ENCODE peak calls at places on chromosome 1, in nine cellular contexts. One of them, this sample, is unnamed.

GRCh38 chr1:65564493-65564892 is 144.0 kb downstream of the LEPR start:
- DNase-seq in pons: no peak
- DNase-seq in NCI-H1105 treated with DMSO at 0.1 percent for 48 hours: no peak
- DNase-seq in fibroblast of gingiva: no peak
- DNase-seq in H4: no peak
- DNase-seq in NCI-H460: no peak
- DNase-seq in KG1: no peak
- DNase-seq in NCI-H82: no peak
- DNase-seq in activated naive CD4-positive, alpha-beta T cell treated with anti-CD3 and anti-CD28 coated beads, Interleukin-2, amount 10 ng/mL, durations not matched to agents 7 days and 5 days: no peak
- DNase-seq in this sample: no peak

GRCh38 chr1:46153228-46153627 is 20.8 kb upstream of the PIK3R3 start:
- DNase-seq in pons: no peak
- DNase-seq in NCI-H1105 treated with DMSO at 0.1 percent for 48 hours: no peak
- DNase-seq in fibroblast of gingiva: no peak
- DNase-seq in H4: no peak
- DNase-seq in NCI-H460: no peak
- DNase-seq in KG1: no peak
- DNase-seq in NCI-H82: no peak
- DNase-seq in activated naive CD4-positive, alpha-beta T cell treated with anti-CD3 and anti-CD28 coated beads, Interleukin-2, amount 10 ng/mL, durations not matched to agents 7 days and 5 days: no peak
- DNase-seq in this sample: no peak

GRCh38 chr1:67832737-67833594 is at the start of gene GNG12:
- DNase-seq in pons: peak; percentile 15
- DNase-seq in NCI-H1105 treated with DMSO at 0.1 percent for 48 hours: no peak
- DNase-seq in fibroblast of gingiva: peak; percentile 74
- DNase-seq in H4: peak; percentile 82
- DNase-seq in NCI-H460: peak; percentile 75
- DNase-seq in KG1: no peak
- DNase-seq in NCI-H82: peak; percentile 87
- DNase-seq in activated naive CD4-positive, alpha-beta T cell treated with anti-CD3 and anti-CD28 coated beads, Interleukin-2, amount 10 ng/mL, durations not matched to agents 7 days and 5 days: peak; percentile 44
- DNase-seq in this sample: peak; percentile 68

GRCh38 chr1:202076050-202076511 is 46.6 kb upstream of the GPR37L1 start:
- DNase-seq in pons: no peak
- DNase-seq in NCI-H1105 treated with DMSO at 0.1 percent for 48 hours: no peak
- DNase-seq in fibroblast of gingiva: no peak
- DNase-seq in H4: no peak
- DNase-seq in NCI-H460: no peak
- DNase-seq in KG1: no peak
- DNase-seq in NCI-H82: no peak
- DNase-seq in activated naive CD4-positive, alpha-beta T cell treated with anti-CD3 and anti-CD28 coated beads, Interleukin-2, amount 10 ng/mL, durations not matched to agents 7 days and 5 days: no peak
- DNase-seq in this sample: no peak

GRCh38 chr1:10980094-10980577 is 32.3 kb upstream of the TARDBP start:
- DNase-seq in pons: peak; percentile 95
- DNase-seq in NCI-H1105 treated with DMSO at 0.1 percent for 48 hours: no peak
- DNase-seq in fibroblast of gingiva: peak; percentile 98
- DNase-seq in H4: peak; percentile 68
- DNase-seq in NCI-H460: peak; percentile 3
- DNase-seq in KG1: no peak
- DNase-seq in NCI-H82: no peak
- DNase-seq in activated naive CD4-positive, alpha-beta T cell treated with anti-CD3 and anti-CD28 coated beads, Interleukin-2, amount 10 ng/mL, durations not matched to agents 7 days and 5 days: no peak
- DNase-seq in this sample: no peak

GRCh38 chr1:175499595-175500367 is 243.6 kb downstream of the TNR start:
- DNase-seq in pons: no peak
- DNase-seq in NCI-H1105 treated with DMSO at 0.1 percent for 48 hours: no peak
- DNase-seq in fibroblast of gingiva: no peak
- DNase-seq in H4: peak; percentile 22
- DNase-seq in NCI-H460: no peak
- DNase-seq in KG1: no peak
- DNase-seq in NCI-H82: no peak
- DNase-seq in activated naive CD4-positive, alpha-beta T cell treated with anti-CD3 and anti-CD28 coated beads, Interleukin-2, amount 10 ng/mL, durations not matched to agents 7 days and 5 days: no peak
- DNase-seq in this sample: no peak

GRCh38 chr1:63621698-63622097 is 28.5 kb downstream of the PGM1 start:
- DNase-seq in pons: peak; percentile 22
- DNase-seq in NCI-H1105 treated with DMSO at 0.1 percent for 48 hours: no peak
- DNase-seq in fibroblast of gingiva: peak; percentile 39
- DNase-seq in H4: no peak
- DNase-seq in NCI-H460: no peak
- DNase-seq in KG1: no peak
- DNase-seq in NCI-H82: no peak
- DNase-seq in activated naive CD4-positive, alpha-beta T cell treated with anti-CD3 and anti-CD28 coated beads, Interleukin-2, amount 10 ng/mL, durations not matched to agents 7 days and 5 days: no peak
- DNase-seq in this sample: no peak

GRCh38 chr1:9900142-9901043 is 9.7 kb downstream of the CTNNBIP1 start:
- DNase-seq in pons: peak; percentile 93
- DNase-seq in NCI-H1105 treated with DMSO at 0.1 percent for 48 hours: peak; percentile 86
- DNase-seq in fibroblast of gingiva: no peak
- DNase-seq in H4: no peak
- DNase-seq in NCI-H460: no peak
- DNase-seq in KG1: no peak
- DNase-seq in NCI-H82: peak; percentile 48
- DNase-seq in activated naive CD4-positive, alpha-beta T cell treated with anti-CD3 and anti-CD28 coated beads, Interleukin-2, amount 10 ng/mL, durations not matched to agents 7 days and 5 days: peak; percentile 23
- DNase-seq in this sample: no peak

GRCh38 chr1:227913969-227914791 is 33.6 kb downstream of the WNT9A start:
- DNase-seq in pons: no peak
- DNase-seq in NCI-H1105 treated with DMSO at 0.1 percent for 48 hours: no peak
- DNase-seq in fibroblast of gingiva: no peak
- DNase-seq in H4: no peak
- DNase-seq in NCI-H460: no peak
- DNase-seq in KG1: no peak
- DNase-seq in NCI-H82: peak; percentile 57
- DNase-seq in activated naive CD4-positive, alpha-beta T cell treated with anti-CD3 and anti-CD28 coated beads, Interleukin-2, amount 10 ng/mL, durations not matched to agents 7 days and 5 days: no peak
- DNase-seq in this sample: no peak

GRCh38 chr1:28507247-28507645 is 1.4 kb downstream of the RCC1 start:
- DNase-seq in pons: no peak
- DNase-seq in NCI-H1105 treated with DMSO at 0.1 percent for 48 hours: no peak
- DNase-seq in fibroblast of gingiva: no peak
- DNase-seq in H4: no peak
- DNase-seq in NCI-H460: no peak
- DNase-seq in KG1: no peak
- DNase-seq in NCI-H82: peak; percentile 68
- DNase-seq in activated naive CD4-positive, alpha-beta T cell treated with anti-CD3 and anti-CD28 coated beads, Interleukin-2, amount 10 ng/mL, durations not matched to agents 7 days and 5 days: no peak
- DNase-seq in this sample: no peak

GRCh38 chr1:207579436-207579799 is 65.5 kb upstream of the CR1L start:
- DNase-seq in pons: peak; percentile 83
- DNase-seq in NCI-H1105 treated with DMSO at 0.1 percent for 48 hours: peak; percentile 33
- DNase-seq in fibroblast of gingiva: peak; percentile 50
- DNase-seq in H4: peak; percentile 70
- DNase-seq in NCI-H460: peak; percentile 71
- DNase-seq in KG1: no peak
- DNase-seq in NCI-H82: peak; percentile 79
- DNase-seq in activated naive CD4-positive, alpha-beta T cell treated with anti-CD3 and anti-CD28 coated beads, Interleukin-2, amount 10 ng/mL, durations not matched to agents 7 days and 5 days: peak; percentile 65
- DNase-seq in this sample: peak; percentile 33